ENCODE peak calls at places on chromosomes 16 and 17, in nine cellular contexts. A is CD8-positive, alpha-beta T cell; K is kidney; V is dorsolateral prefrontal cortex; Q is breast epithelium; U is psoas muscle; O is body of pancreas; L is AG04450; T is PC-9. I is an unnamed sample.

GRCh38 chr17:74474043-74474792 is 7.8 kb downstream of the CD300A start:
- DNase-seq in L (no peak), K (no peak), V (no peak), A (peak), U (no peak), O (no peak), T (no peak), Q (no peak), I (no peak)

GRCh38 chr16:83887564-83887963 is 11.4 kb upstream of the MLYCD start:
- DNase-seq in V (no peak), A (no peak), K (no peak), O (no peak), T (no peak), L (no peak), Q (no peak), U (no peak), I (no peak)

GRCh38 chr16:67883872-67884261 is 818 bp upstream of the NRN1L start:
- DNase-seq in T (peak), O (peak), L (no peak), A (peak), K (no peak), Q (peak), U (peak), V (peak), I (peak)

GRCh38 chr17:73494096-73494954 is 149.9 kb downstream of the SDK2 start:
- DNase-seq in T (no peak), L (no peak), A (no peak), K (no peak), Q (no peak), V (no peak), U (no peak), O (no peak), I (no peak)

GRCh38 chr17:77746901-77747620 is 211.4 kb upstream of the TNRC6C start:
- DNase-seq in Q (no peak), O (no peak), A (no peak), T (no peak), K (no peak), L (no peak), V (no peak), U (no peak), I (no peak)

GRCh38 chr17:61455754-61456681 is 3.8 kb downstream of the TBX4 start:
- DNase-seq in T (no peak), L (no peak), A (no peak), U (no peak), K (no peak), V (no peak), Q (peak), O (no peak), I (no peak)

GRCh38 chr16:2450535-2450934 is 9.4 kb upstream of the TEDC2 start:
- DNase-seq in L (no peak), A (no peak), O (no peak), T (no peak), Q (no peak), U (no peak), V (peak), K (no peak), I (no peak)

GRCh38 chr17:82489851-82490511 is 29.6 kb upstream of the FOXK2 start:
- DNase-seq in V (no peak), A (no peak), K (no peak), O (no peak), Q (no peak), L (no peak), U (no peak), T (no peak), I (no peak)

GRCh38 chr17:20925091-20925490 is 117.7 kb downstream of the USP22 start:
- DNase-seq in U (no peak), A (no peak), O (no peak), L (no peak), V (no peak), T (no peak), K (no peak), Q (no peak), I (no peak)

GRCh38 chr17:66462010-66462409 is 159.6 kb downstream of the PRKCA start:
- DNase-seq in Q (no peak), A (no peak), O (no peak), L (no peak), T (no peak), V (no peak), K (no peak), U (no peak), I (no peak)

GRCh38 chr17:17847102-17847501 is 10.3 kb upstream of the SREBF1 start:
- DNase-seq in Q (no peak), T (no peak), L (no peak), U (no peak), A (no peak), K (no peak), V (no peak), O (no peak), I (no peak)

GRCh38 chr17:74773871-74774286 is 2.3 kb downstream of the NAT9 start:
- DNase-seq in A (no peak), O (no peak), K (no peak), L (no peak), Q (no peak), U (no peak), T (no peak), V (no peak), I (no peak)

GRCh38 chr16:53087101-53087500 is 32.3 kb downstream of the CHD9 start:
- DNase-seq in T (no peak), A (no peak), O (no peak), U (no peak), K (no peak), Q (no peak), L (no peak), V (no peak), I (no peak)

GRCh38 chr16:5056347-5056746 is 9.4 kb downstream of the C16orf89 start:
- DNase-seq in K (no peak), T (no peak), A (peak), L (no peak), V (no peak), U (no peak), Q (no peak), O (no peak), I (no peak)
- TF ChIP-seq CTCF in K (no peak), T (peak), A (peak), L (peak), V (no peak), U (no peak), Q (no peak), O (peak), I (no peak)

GRCh38 chr16:50263060-50263909 is 3.1 kb upstream of the ADCY7 start:
- DNase-seq in O (no peak), T (no peak), A (no peak), V (no peak), U (peak), L (no peak), K (peak), Q (no peak), I (no peak)

GRCh38 chr16:50266337-50267091 is at the start of gene ADCY7:
- DNase-seq in L (peak), U (peak), A (peak), V (no peak), O (peak), Q (no peak), T (peak), K (peak), I (peak)

GRCh38 chr16:50265716-50266336 is 525 bp upstream of the ADCY7 start:
- DNase-seq in Q (no peak), T (no peak), V (no peak), K (peak), O (no peak), L (no peak), U (peak), A (no peak), I (no peak)

GRCh38 chr16:50265260-50265659 is 1.1 kb upstream of the ADCY7 start:
- DNase-seq in A (no peak), Q (no peak), L (no peak), O (no peak), V (no peak), U (peak), K (peak), T (no peak), I (no peak)

GRCh38 chr16:50263940-50264929 is 2.1 kb upstream of the ADCY7 start:
- DNase-seq in O (no peak), A (no peak), V (no peak), K (peak), Q (no peak), U (no peak), L (peak), T (no peak), I (no peak)
- TF ChIP-seq CTCF in O (no peak), A (no peak), V (no peak), K (no peak), Q (no peak), U (no peak), L (no peak), T (no peak), I (no peak)

GRCh38 chr17:39080416-39081179 is 70.8 kb downstream of the PLXDC1 start:
- DNase-seq in L (no peak), U (peak), T (no peak), O (peak), K (no peak), V (no peak), A (no peak), Q (no peak), I (no peak)
- TF ChIP-seq CTCF in L (no peak), U (no peak), T (no peak), O (no peak), K (no peak), V (no peak), A (no peak), Q (no peak), I (no peak)

DNA sequence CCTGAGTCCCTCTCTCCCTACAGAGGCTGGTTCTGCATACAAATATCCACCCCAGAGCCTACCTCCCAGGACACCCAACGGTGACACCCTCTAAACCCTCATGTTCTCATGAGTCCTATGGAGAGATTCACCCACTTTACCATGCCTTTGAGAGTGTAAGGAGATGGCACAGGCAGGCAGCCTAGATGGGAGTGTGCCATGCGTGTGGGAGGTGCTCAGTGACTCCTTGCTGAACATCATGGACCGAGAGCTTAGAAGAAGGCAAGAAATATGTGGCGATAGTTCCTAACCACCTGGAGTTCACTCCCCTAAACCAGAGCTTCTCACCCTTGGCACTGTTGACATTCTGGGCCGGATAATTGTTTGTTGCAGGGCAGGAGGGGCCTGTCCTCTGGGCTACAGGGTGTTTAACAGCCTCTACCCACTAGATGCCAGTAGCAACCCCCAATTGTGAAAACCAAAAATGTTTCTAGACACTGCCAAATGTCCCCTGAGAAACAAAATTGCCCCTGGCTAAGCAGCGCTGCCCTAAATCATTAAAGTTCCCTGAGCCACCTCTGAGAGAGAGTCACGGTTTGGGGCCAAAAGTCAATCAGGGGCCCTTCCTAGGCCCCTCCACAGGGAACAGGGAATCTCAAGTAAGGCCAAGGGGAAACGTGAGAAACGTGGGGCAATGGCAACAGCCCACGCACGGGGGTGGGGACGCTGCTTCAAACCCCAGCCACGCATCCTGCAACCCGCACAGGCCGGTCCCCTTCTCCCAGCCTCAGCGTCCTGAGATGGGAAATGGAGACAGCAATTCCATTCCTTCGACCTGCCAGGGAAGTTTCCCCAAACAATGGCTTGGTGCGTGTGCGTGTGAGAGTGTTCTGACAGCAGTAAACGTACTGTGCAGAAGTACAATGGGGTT is 66.8 kb downstream of the C16orf78 start:
- DNase-seq in L (no peak), U (no peak), V (no peak), K (no peak), T (no peak), Q (no peak), O (no peak), A (no peak), I (no peak)
- TF ChIP-seq CTCF in L (no peak), U (no peak), V (no peak), K (no peak), T (no peak), Q (no peak), O (no peak), A (no peak), I (no peak)

GRCh38 chr16:87803385-87803784 is 37.6 kb upstream of the KLHDC4 start:
- DNase-seq in T (no peak), K (no peak), Q (no peak), L (no peak), A (no peak), O (no peak), V (no peak), U (no peak), I (no peak)

GRCh38 chr16:87809150-87809902 is 43.5 kb upstream of the KLHDC4 start:
- DNase-seq in U (no peak), T (no peak), V (no peak), K (no peak), L (no peak), Q (no peak), A (no peak), O (no peak), I (no peak)

GRCh38 chr16:87808108-87808507 is 42.3 kb upstream of the KLHDC4 start:
- DNase-seq in O (no peak), T (no peak), V (no peak), U (no peak), K (no peak), A (no peak), Q (no peak), L (no peak), I (no peak)

GRCh38 chr16:87806246-87806607 is 40.4 kb upstream of the KLHDC4 start:
- DNase-seq in K (no peak), T (peak), V (no peak), O (no peak), U (no peak), A (peak), L (no peak), Q (no peak), I (peak)

DNA sequence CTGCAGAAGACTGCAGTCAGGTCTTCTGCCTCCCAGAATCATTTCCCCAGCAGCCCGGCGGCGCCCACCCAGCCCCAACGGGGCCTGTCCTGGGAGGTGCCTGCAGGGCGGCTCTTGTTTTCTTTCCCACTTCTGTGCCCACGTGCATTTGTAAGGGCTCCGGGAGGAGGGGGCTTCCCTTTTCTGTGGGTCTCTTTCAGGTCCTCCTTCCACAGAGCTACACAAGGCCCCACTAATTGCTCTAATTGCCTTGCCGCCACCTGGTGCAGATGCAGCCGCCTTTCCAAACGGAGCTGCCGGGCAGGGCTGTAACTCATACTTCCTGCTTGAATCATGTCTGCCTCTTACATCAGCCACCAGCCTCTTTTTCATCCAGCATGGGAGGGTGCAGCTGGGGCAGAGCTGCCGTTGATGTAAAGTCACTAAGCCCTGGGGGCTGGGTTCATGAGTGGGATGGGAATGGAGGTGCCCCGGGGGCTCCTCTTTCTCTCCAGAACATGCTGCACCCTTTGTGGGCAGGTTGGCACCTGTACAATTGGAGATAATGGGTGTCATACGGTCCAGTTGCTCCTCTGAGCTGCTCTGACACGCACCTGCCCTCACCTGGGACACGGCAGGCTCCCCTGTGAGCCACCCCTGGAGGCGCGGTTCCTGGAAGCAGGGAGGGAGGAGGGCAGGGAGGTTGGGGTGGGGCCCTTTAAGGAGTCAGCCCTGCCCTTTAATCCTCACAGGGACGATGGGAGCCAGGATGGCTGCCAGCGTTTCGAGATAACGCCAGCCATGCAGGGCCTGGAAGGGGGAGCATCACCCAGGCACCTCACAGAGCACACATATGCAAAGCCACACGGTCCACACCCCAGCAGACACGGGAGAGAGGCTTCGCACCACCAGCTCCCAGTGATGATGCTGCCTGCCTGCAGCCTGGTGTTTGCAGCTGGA is 41.1 kb upstream of the KLHDC4 start:
- DNase-seq in Q (peak), K (no peak), T (peak), V (no peak), L (peak), O (peak), A (peak), U (no peak), I (peak)
- TF ChIP-seq CTCF in Q (no peak), K (no peak), T (no peak), V (no peak), L (no peak), O (no peak), A (no peak), U (no peak), I (no peak)